ENCODE peak calls at places on chromosome 15, in six cellular contexts. One of them, this sample, is unnamed.

GRCh38 chr15:70142322-70143191 is 44.8 kb upstream of the TLE3 start:
- DNase-seq in fibroblast of the conjunctiva: no peak
- DNase-seq in COR-L47: no peak
- DNase-seq in HTR-8/SVneo: peak; percentile 77
- DNase-seq in ELR: peak; percentile 28
- DNase-seq in activated naive CD4-positive, alpha-beta T cell treated with anti-CD3 and anti-CD28 coated beads, Interleukin-2, amount 50 U/mL, for 16 hours: peak; percentile 22
- DNase-seq in this sample: peak; percentile 62

GRCh38 chr15:34039506-34040123 is 611 bp upstream of the AVEN start:
- DNase-seq in fibroblast of the conjunctiva: no peak
- DNase-seq in COR-L47: no peak
- DNase-seq in HTR-8/SVneo: no peak
- DNase-seq in ELR: peak; percentile 54
- DNase-seq in activated naive CD4-positive, alpha-beta T cell treated with anti-CD3 and anti-CD28 coated beads, Interleukin-2, amount 50 U/mL, for 16 hours: peak; percentile 52
- DNase-seq in this sample: peak; percentile 52

GRCh38 chr15:59349715-59350420 is 22.8 kb downstream of the MYO1E start:
- DNase-seq in fibroblast of the conjunctiva: peak; percentile 62
- DNase-seq in COR-L47: no peak
- DNase-seq in HTR-8/SVneo: peak; percentile 88
- DNase-seq in ELR: peak; percentile 94
- DNase-seq in activated naive CD4-positive, alpha-beta T cell treated with anti-CD3 and anti-CD28 coated beads, Interleukin-2, amount 50 U/mL, for 16 hours: no peak
- DNase-seq in this sample: peak; percentile 27

GRCh38 chr15:77737238-77738037 is 104.7 kb upstream of the LINGO1 start:
- DNase-seq in fibroblast of the conjunctiva: no peak
- DNase-seq in COR-L47: no peak
- DNase-seq in HTR-8/SVneo: no peak
- DNase-seq in ELR: no peak
- DNase-seq in activated naive CD4-positive, alpha-beta T cell treated with anti-CD3 and anti-CD28 coated beads, Interleukin-2, amount 50 U/mL, for 16 hours: no peak
- DNase-seq in this sample: no peak

GRCh38 chr15:78109156-78109555 is 16.8 kb downstream of the SH2D7 start:
- DNase-seq in fibroblast of the conjunctiva: no peak
- DNase-seq in COR-L47: no peak
- DNase-seq in HTR-8/SVneo: no peak
- DNase-seq in ELR: no peak
- DNase-seq in activated naive CD4-positive, alpha-beta T cell treated with anti-CD3 and anti-CD28 coated beads, Interleukin-2, amount 50 U/mL, for 16 hours: no peak
- DNase-seq in this sample: no peak

GRCh38 chr15:38589502-38589901 is 24.9 kb upstream of the RASGRP1 start:
- DNase-seq in fibroblast of the conjunctiva: peak; percentile 47
- DNase-seq in COR-L47: no peak
- DNase-seq in HTR-8/SVneo: peak; percentile 35
- DNase-seq in ELR: peak; percentile 75
- DNase-seq in activated naive CD4-positive, alpha-beta T cell treated with anti-CD3 and anti-CD28 coated beads, Interleukin-2, amount 50 U/mL, for 16 hours: no peak
- DNase-seq in this sample: no peak

GRCh38 chr15:84842781-84843180 is 25.6 kb downstream of the ALPK3 start:
- DNase-seq in fibroblast of the conjunctiva: no peak
- DNase-seq in COR-L47: no peak
- DNase-seq in HTR-8/SVneo: no peak
- DNase-seq in ELR: no peak
- DNase-seq in activated naive CD4-positive, alpha-beta T cell treated with anti-CD3 and anti-CD28 coated beads, Interleukin-2, amount 50 U/mL, for 16 hours: no peak
- DNase-seq in this sample: no peak

GRCh38 chr15:91407237-91407889 is 307.3 kb downstream of the SV2B start:
- DNase-seq in fibroblast of the conjunctiva: no peak
- DNase-seq in COR-L47: no peak
- DNase-seq in HTR-8/SVneo: no peak
- DNase-seq in ELR: peak; percentile 3
- DNase-seq in activated naive CD4-positive, alpha-beta T cell treated with anti-CD3 and anti-CD28 coated beads, Interleukin-2, amount 50 U/mL, for 16 hours: no peak
- DNase-seq in this sample: no peak

GRCh38 chr15:99076555-99077308 is 28.1 kb upstream of the SYNM start:
- DNase-seq in fibroblast of the conjunctiva: peak; percentile 82
- DNase-seq in COR-L47: peak; percentile 62
- DNase-seq in HTR-8/SVneo: peak; percentile 75
- DNase-seq in ELR: peak; percentile 81
- DNase-seq in activated naive CD4-positive, alpha-beta T cell treated with anti-CD3 and anti-CD28 coated beads, Interleukin-2, amount 50 U/mL, for 16 hours: peak; percentile 29
- DNase-seq in this sample: peak; percentile 35

GRCh38 chr15:31326729-31327673 is at the start of gene KLF13:
- DNase-seq in fibroblast of the conjunctiva: no peak
- DNase-seq in COR-L47: peak; percentile 73
- DNase-seq in HTR-8/SVneo: no peak
- DNase-seq in ELR: no peak
- DNase-seq in activated naive CD4-positive, alpha-beta T cell treated with anti-CD3 and anti-CD28 coated beads, Interleukin-2, amount 50 U/mL, for 16 hours: peak; percentile 75
- DNase-seq in this sample: peak; percentile 70

GRCh38 chr15:41278319-41278718 is 47.3 kb downstream of the CHP1 start:
- DNase-seq in fibroblast of the conjunctiva: no peak
- DNase-seq in COR-L47: no peak
- DNase-seq in HTR-8/SVneo: no peak
- DNase-seq in ELR: no peak
- DNase-seq in activated naive CD4-positive, alpha-beta T cell treated with anti-CD3 and anti-CD28 coated beads, Interleukin-2, amount 50 U/mL, for 16 hours: no peak
- DNase-seq in this sample: no peak

GRCh38 chr15:84649706-84650105 is 4.4 kb downstream of the WDR73 start:
- DNase-seq in fibroblast of the conjunctiva: no peak
- DNase-seq in COR-L47: no peak
- DNase-seq in HTR-8/SVneo: no peak
- DNase-seq in ELR: peak; percentile 42
- DNase-seq in activated naive CD4-positive, alpha-beta T cell treated with anti-CD3 and anti-CD28 coated beads, Interleukin-2, amount 50 U/mL, for 16 hours: no peak
- DNase-seq in this sample: no peak

GRCh38 chr15:78906310-78906608 is 33.6 kb downstream of the MORF4L1 start:
- DNase-seq in fibroblast of the conjunctiva: peak; percentile 28
- DNase-seq in COR-L47: no peak
- DNase-seq in HTR-8/SVneo: no peak
- DNase-seq in ELR: peak; percentile 93
- DNase-seq in activated naive CD4-positive, alpha-beta T cell treated with anti-CD3 and anti-CD28 coated beads, Interleukin-2, amount 50 U/mL, for 16 hours: no peak
- DNase-seq in this sample: no peak

GRCh38 chr15:44676676-44677075 is 13.2 kb upstream of the SPG11 start:
- DNase-seq in fibroblast of the conjunctiva: no peak
- DNase-seq in COR-L47: no peak
- DNase-seq in HTR-8/SVneo: no peak
- DNase-seq in ELR: no peak
- DNase-seq in activated naive CD4-positive, alpha-beta T cell treated with anti-CD3 and anti-CD28 coated beads, Interleukin-2, amount 50 U/mL, for 16 hours: no peak
- DNase-seq in this sample: peak; percentile 56

GRCh38 chr15:63500265-63501250 is 3.8 kb upstream of the USP3 start:
- DNase-seq in fibroblast of the conjunctiva: no peak
- DNase-seq in COR-L47: no peak
- DNase-seq in HTR-8/SVneo: no peak
- DNase-seq in ELR: no peak
- DNase-seq in activated naive CD4-positive, alpha-beta T cell treated with anti-CD3 and anti-CD28 coated beads, Interleukin-2, amount 50 U/mL, for 16 hours: no peak
- DNase-seq in this sample: no peak

GRCh38 chr15:73570355-73571032 is 62.7 kb downstream of the NPTN start:
- DNase-seq in fibroblast of the conjunctiva: no peak
- DNase-seq in COR-L47: no peak
- DNase-seq in HTR-8/SVneo: no peak
- DNase-seq in ELR: no peak
- DNase-seq in activated naive CD4-positive, alpha-beta T cell treated with anti-CD3 and anti-CD28 coated beads, Interleukin-2, amount 50 U/mL, for 16 hours: no peak
- DNase-seq in this sample: no peak

GRCh38 chr15:70863450-70864218 is 9.7 kb upstream of the LARP6 start:
- DNase-seq in fibroblast of the conjunctiva: peak; percentile 65
- DNase-seq in COR-L47: no peak
- DNase-seq in HTR-8/SVneo: peak; percentile 74
- DNase-seq in ELR: peak; percentile 94
- DNase-seq in activated naive CD4-positive, alpha-beta T cell treated with anti-CD3 and anti-CD28 coated beads, Interleukin-2, amount 50 U/mL, for 16 hours: no peak
- DNase-seq in this sample: no peak

GRCh38 chr15:39741258-39741657 is 41.4 kb downstream of the FSIP1 start:
- DNase-seq in fibroblast of the conjunctiva: peak; percentile 24
- DNase-seq in COR-L47: no peak
- DNase-seq in HTR-8/SVneo: no peak
- DNase-seq in ELR: no peak
- DNase-seq in activated naive CD4-positive, alpha-beta T cell treated with anti-CD3 and anti-CD28 coated beads, Interleukin-2, amount 50 U/mL, for 16 hours: no peak
- DNase-seq in this sample: no peak

GRCh38 chr15:81227716-81228115 is 31.0 kb downstream of the IL16 start:
- DNase-seq in fibroblast of the conjunctiva: no peak
- DNase-seq in COR-L47: no peak
- DNase-seq in HTR-8/SVneo: no peak
- DNase-seq in ELR: no peak
- DNase-seq in activated naive CD4-positive, alpha-beta T cell treated with anti-CD3 and anti-CD28 coated beads, Interleukin-2, amount 50 U/mL, for 16 hours: no peak
- DNase-seq in this sample: no peak

GRCh38 chr15:51401872-51402517 is 60.5 kb downstream of the GLDN start:
- DNase-seq in fibroblast of the conjunctiva: no peak
- DNase-seq in COR-L47: peak; percentile 18
- DNase-seq in HTR-8/SVneo: peak; percentile 30
- DNase-seq in ELR: peak; percentile 49
- DNase-seq in activated naive CD4-positive, alpha-beta T cell treated with anti-CD3 and anti-CD28 coated beads, Interleukin-2, amount 50 U/mL, for 16 hours: no peak
- DNase-seq in this sample: peak; percentile 18

GRCh38 chr15:100728371-100729201 is 126.2 kb downstream of the ASB7 start:
- DNase-seq in fibroblast of the conjunctiva: no peak
- DNase-seq in COR-L47: no peak
- DNase-seq in HTR-8/SVneo: no peak
- DNase-seq in ELR: no peak
- DNase-seq in activated naive CD4-positive, alpha-beta T cell treated with anti-CD3 and anti-CD28 coated beads, Interleukin-2, amount 50 U/mL, for 16 hours: no peak
- DNase-seq in this sample: no peak

GRCh38 chr15:96274698-96275097 is 55.8 kb upstream of the NR2F2 start:
- DNase-seq in fibroblast of the conjunctiva: no peak
- DNase-seq in COR-L47: no peak
- DNase-seq in HTR-8/SVneo: no peak
- DNase-seq in ELR: peak; percentile 80
- DNase-seq in activated naive CD4-positive, alpha-beta T cell treated with anti-CD3 and anti-CD28 coated beads, Interleukin-2, amount 50 U/mL, for 16 hours: no peak
- DNase-seq in this sample: no peak

GRCh38 chr15:90261811-90262210 is 3.7 kb upstream of the NGRN start:
- DNase-seq in fibroblast of the conjunctiva: no peak
- DNase-seq in COR-L47: no peak
- DNase-seq in HTR-8/SVneo: no peak
- DNase-seq in ELR: peak; percentile 80
- DNase-seq in activated naive CD4-positive, alpha-beta T cell treated with anti-CD3 and anti-CD28 coated beads, Interleukin-2, amount 50 U/mL, for 16 hours: no peak
- DNase-seq in this sample: no peak

GRCh38 chr15:70376031-70376928 is 278.6 kb upstream of the TLE3 start:
- DNase-seq in fibroblast of the conjunctiva: no peak
- DNase-seq in COR-L47: no peak
- DNase-seq in HTR-8/SVneo: no peak
- DNase-seq in ELR: no peak
- DNase-seq in activated naive CD4-positive, alpha-beta T cell treated with anti-CD3 and anti-CD28 coated beads, Interleukin-2, amount 50 U/mL, for 16 hours: no peak
- DNase-seq in this sample: no peak

GRCh38 chr15:29003446-29004233 is 117.9 kb downstream of the APBA2 start:
- DNase-seq in fibroblast of the conjunctiva: no peak
- DNase-seq in COR-L47: no peak
- DNase-seq in HTR-8/SVneo: no peak
- DNase-seq in ELR: no peak
- DNase-seq in activated naive CD4-positive, alpha-beta T cell treated with anti-CD3 and anti-CD28 coated beads, Interleukin-2, amount 50 U/mL, for 16 hours: no peak
- DNase-seq in this sample: no peak

GRCh38 chr15:35078221-35078915 is 6.7 kb downstream of the NANOGP8 start:
- DNase-seq in fibroblast of the conjunctiva: peak; percentile 56
- DNase-seq in COR-L47: peak; percentile 62
- DNase-seq in HTR-8/SVneo: peak; percentile 66
- DNase-seq in ELR: peak; percentile 58
- DNase-seq in activated naive CD4-positive, alpha-beta T cell treated with anti-CD3 and anti-CD28 coated beads, Interleukin-2, amount 50 U/mL, for 16 hours: no peak
- DNase-seq in this sample: peak; percentile 24

GRCh38 chr15:68808091-68808490 is 12.6 kb downstream of the ANP32A start:
- DNase-seq in fibroblast of the conjunctiva: no peak
- DNase-seq in COR-L47: no peak
- DNase-seq in HTR-8/SVneo: no peak
- DNase-seq in ELR: no peak
- DNase-seq in activated naive CD4-positive, alpha-beta T cell treated with anti-CD3 and anti-CD28 coated beads, Interleukin-2, amount 50 U/mL, for 16 hours: no peak
- DNase-seq in this sample: no peak

GRCh38 chr15:66008920-66009572 is 139.8 kb downstream of the RAB11A start:
- DNase-seq in fibroblast of the conjunctiva: no peak
- DNase-seq in COR-L47: no peak
- DNase-seq in HTR-8/SVneo: peak; percentile 21
- DNase-seq in ELR: peak; percentile 45
- DNase-seq in activated naive CD4-positive, alpha-beta T cell treated with anti-CD3 and anti-CD28 coated beads, Interleukin-2, amount 50 U/mL, for 16 hours: no peak
- DNase-seq in this sample: no peak

GRCh38 chr15:71811752-71812735 is 1.7 kb downstream of the NR2E3 start:
- DNase-seq in fibroblast of the conjunctiva: no peak
- DNase-seq in COR-L47: no peak
- DNase-seq in HTR-8/SVneo: no peak
- DNase-seq in ELR: no peak
- DNase-seq in activated naive CD4-positive, alpha-beta T cell treated with anti-CD3 and anti-CD28 coated beads, Interleukin-2, amount 50 U/mL, for 16 hours: no peak
- DNase-seq in this sample: no peak

GRCh38 chr15:89404023-89404422 is 69.4 kb upstream of the POLG start:
- DNase-seq in fibroblast of the conjunctiva: no peak
- DNase-seq in COR-L47: no peak
- DNase-seq in HTR-8/SVneo: no peak
- DNase-seq in ELR: no peak
- DNase-seq in activated naive CD4-positive, alpha-beta T cell treated with anti-CD3 and anti-CD28 coated beads, Interleukin-2, amount 50 U/mL, for 16 hours: no peak
- DNase-seq in this sample: no peak

GRCh38 chr15:80595391-80595790 is 99.7 kb upstream of the ABHD17C start:
- DNase-seq in fibroblast of the conjunctiva: no peak
- DNase-seq in COR-L47: no peak
- DNase-seq in HTR-8/SVneo: no peak
- DNase-seq in ELR: no peak
- DNase-seq in activated naive CD4-positive, alpha-beta T cell treated with anti-CD3 and anti-CD28 coated beads, Interleukin-2, amount 50 U/mL, for 16 hours: no peak
- DNase-seq in this sample: no peak

GRCh38 chr15:71841563-71841962 is 31.2 kb downstream of the NR2E3 start:
- DNase-seq in fibroblast of the conjunctiva: no peak
- DNase-seq in COR-L47: no peak
- DNase-seq in HTR-8/SVneo: no peak
- DNase-seq in ELR: no peak
- DNase-seq in activated naive CD4-positive, alpha-beta T cell treated with anti-CD3 and anti-CD28 coated beads, Interleukin-2, amount 50 U/mL, for 16 hours: no peak
- DNase-seq in this sample: no peak

GRCh38 chr15:38299216-38299615 is 46.6 kb downstream of the SPRED1 start:
- DNase-seq in fibroblast of the conjunctiva: no peak
- DNase-seq in COR-L47: no peak
- DNase-seq in HTR-8/SVneo: no peak
- DNase-seq in ELR: peak; percentile 84
- DNase-seq in activated naive CD4-positive, alpha-beta T cell treated with anti-CD3 and anti-CD28 coated beads, Interleukin-2, amount 50 U/mL, for 16 hours: no peak
- DNase-seq in this sample: no peak

This sample was measured in stimulated activated naive CD8-positive, alpha-beta T cell treated with anti-CD3 and anti-CD28 coated beads, Interleukin-15, Interleukin-2, amounts not matched to agents 100 U/mL and 50 U/mL, for 24 hours.